ENCODE peak calls at places on chromosome 22, in seven cellular contexts. D is ELR; Y is adrenal gland; H is stimulated activated CD4-positive, alpha-beta T cell treated with anti-CD3 and anti-CD28 coated beads, Interleukin-15, amount 100 ng/mL, for 24 hours; V is amniotic stem cell; F is iPS DF 6.9; G is HuH-7. B is an unnamed sample.

GRCh38 chr22:40452730-40453487 is 82.5 kb downstream of the SGSM3 start:
- DNase-seq in D (no peak), H (no peak), G (no peak), V (no peak), F (no peak), Y (no peak), B (no peak)

GRCh38 chr22:49764151-49764581 is 63.5 kb downstream of the BRD1 start:
- DNase-seq in H (no peak), F (no peak), Y (no peak), G (no peak), D (peak), V (no peak), B (no peak)

GRCh38 chr22:43018615-43019014 is 3.7 kb upstream of the PACSIN2 start:
- DNase-seq in Y (no peak), F (no peak), V (no peak), H (no peak), G (peak), D (no peak), B (no peak)

GRCh38 chr22:49152146-49152929 is 675.3 kb downstream of the BRD1 start:
- DNase-seq in V (no peak), Y (no peak), F (no peak), G (no peak), H (no peak), D (no peak), B (no peak)

GRCh38 chr22:26894766-26895485 is 237.5 kb downstream of the MIAT start:
- DNase-seq in V (peak), F (no peak), H (peak), G (no peak), D (peak), Y (peak), B (peak)

GRCh38 chr22:37827056-37827455 is 3.9 kb downstream of the GALR3 start:
- DNase-seq in Y (no peak), H (no peak), V (no peak), D (no peak), G (no peak), F (no peak), B (no peak)

GRCh38 chr22:46996595-46997310 is 234.3 kb downstream of the TBC1D22A start:
- DNase-seq in D (peak), Y (no peak), H (no peak), V (no peak), G (peak), F (no peak), B (no peak)

GRCh38 chr22:30205281-30206115 is 41.1 kb downstream of the LIF start:
- DNase-seq in Y (peak), D (peak), V (peak), H (no peak), G (peak), F (no peak), B (peak)

B was measured in RKO.